ENCODE peak calls at places on chromosomes 3 and 15, in six cellular contexts. One of them, this sample, is unnamed.

GRCh38 chr15:80404719-80405553 is 754 bp downstream of the ARNT2 start:
- DNase-seq in suprapubic skin: no peak
- DNase-seq in left ventricle myocardium inferior: no peak
- DNase-seq in PC-3: no peak
- DNase-seq in GM12864: no peak
- DNase-seq in uterus: no peak
- DNase-seq in this sample: peak

GRCh38 chr15:91863621-91864255 is 10.2 kb downstream of the SLCO3A1 start:
- DNase-seq in suprapubic skin: no peak
- DNase-seq in left ventricle myocardium inferior: no peak
- DNase-seq in uterus: no peak
- DNase-seq in PC-3: no peak
- DNase-seq in GM12864: no peak
- DNase-seq in this sample: no peak

GRCh38 chr3:7651213-7651612 is 790.3 kb downstream of the GRM7 start:
- DNase-seq in left ventricle myocardium inferior: no peak
- DNase-seq in uterus: no peak
- DNase-seq in GM12864: no peak
- DNase-seq in PC-3: no peak
- DNase-seq in suprapubic skin: no peak
- DNase-seq in this sample: no peak

GRCh38 chr3:69082805-69083204 is 1.9 kb upstream of the ARL6IP5 start:
- DNase-seq in uterus: no peak
- DNase-seq in left ventricle myocardium inferior: no peak
- DNase-seq in PC-3: no peak
- DNase-seq in GM12864: peak
- DNase-seq in suprapubic skin: no peak
- DNase-seq in this sample: peak

GRCh38 chr3:159667261-159667660 is 321.4 kb upstream of the IL12A start:
- DNase-seq in uterus: no peak
- DNase-seq in left ventricle myocardium inferior: no peak
- DNase-seq in GM12864: no peak
- DNase-seq in suprapubic skin: no peak
- DNase-seq in PC-3: no peak
- DNase-seq in this sample: no peak

GRCh38 chr3:133361435-133361834 is 38.4 kb upstream of the BFSP2 start:
- DNase-seq in GM12864: no peak
- DNase-seq in PC-3: no peak
- DNase-seq in uterus: no peak
- DNase-seq in left ventricle myocardium inferior: no peak
- DNase-seq in suprapubic skin: no peak
- DNase-seq in this sample: no peak

GRCh38 chr3:122635789-122636188 is 44.9 kb upstream of the PARP14 start:
- DNase-seq in PC-3: peak
- DNase-seq in uterus: no peak
- DNase-seq in left ventricle myocardium inferior: no peak
- DNase-seq in GM12864: no peak
- DNase-seq in suprapubic skin: no peak
- DNase-seq in this sample: no peak

GRCh38 chr3:126124148-126124868 is 40.4 kb upstream of the SLC41A3 start:
- DNase-seq in GM12864: no peak
- DNase-seq in uterus: peak
- DNase-seq in left ventricle myocardium inferior: peak
- DNase-seq in PC-3: no peak
- DNase-seq in suprapubic skin: peak
- DNase-seq in this sample: no peak

GRCh38 chr3:139101396-139101795 is 56.7 kb upstream of the PRR23C start:
- DNase-seq in left ventricle myocardium inferior: no peak
- DNase-seq in suprapubic skin: peak
- DNase-seq in GM12864: no peak
- DNase-seq in uterus: no peak
- DNase-seq in PC-3: no peak
- DNase-seq in this sample: no peak

GRCh38 chr3:66889758-66890576 is 108.1 kb upstream of the KBTBD8 start:
- DNase-seq in GM12864: no peak
- DNase-seq in PC-3: no peak
- DNase-seq in left ventricle myocardium inferior: no peak
- DNase-seq in suprapubic skin: no peak
- DNase-seq in uterus: no peak
- DNase-seq in this sample: no peak

GRCh38 chr3:173913985-173914421 is 516.5 kb downstream of the NLGN1 start:
- DNase-seq in uterus: no peak
- DNase-seq in GM12864: no peak
- DNase-seq in left ventricle myocardium inferior: no peak
- DNase-seq in suprapubic skin: no peak
- DNase-seq in PC-3: no peak
- DNase-seq in this sample: no peak

GRCh38 chr15:47908950-47909670 is 191.8 kb downstream of the SEMA6D start:
- DNase-seq in uterus: no peak
- DNase-seq in PC-3: peak
- DNase-seq in GM12864: no peak
- DNase-seq in left ventricle myocardium inferior: no peak
- DNase-seq in suprapubic skin: no peak
- DNase-seq in this sample: no peak

GRCh38 chr3:42979044-42979962 is at the start of gene GASK1A:
- DNase-seq in GM12864: no peak
- DNase-seq in suprapubic skin: no peak
- DNase-seq in PC-3: peak
- DNase-seq in left ventricle myocardium inferior: peak
- DNase-seq in uterus: peak
- DNase-seq in this sample: peak

GRCh38 chr3:66574091-66574490 is 73.3 kb upstream of the LRIG1 start:
- DNase-seq in left ventricle myocardium inferior: no peak
- DNase-seq in uterus: no peak
- DNase-seq in GM12864: no peak
- DNase-seq in suprapubic skin: no peak
- DNase-seq in PC-3: no peak
- DNase-seq in this sample: no peak

GRCh38 chr3:41369838-41370237 is 170.5 kb downstream of the CTNNB1 start:
- DNase-seq in uterus: no peak
- DNase-seq in PC-3: peak
- DNase-seq in suprapubic skin: no peak
- DNase-seq in left ventricle myocardium inferior: no peak
- DNase-seq in GM12864: no peak
- DNase-seq in this sample: no peak

DNA sequence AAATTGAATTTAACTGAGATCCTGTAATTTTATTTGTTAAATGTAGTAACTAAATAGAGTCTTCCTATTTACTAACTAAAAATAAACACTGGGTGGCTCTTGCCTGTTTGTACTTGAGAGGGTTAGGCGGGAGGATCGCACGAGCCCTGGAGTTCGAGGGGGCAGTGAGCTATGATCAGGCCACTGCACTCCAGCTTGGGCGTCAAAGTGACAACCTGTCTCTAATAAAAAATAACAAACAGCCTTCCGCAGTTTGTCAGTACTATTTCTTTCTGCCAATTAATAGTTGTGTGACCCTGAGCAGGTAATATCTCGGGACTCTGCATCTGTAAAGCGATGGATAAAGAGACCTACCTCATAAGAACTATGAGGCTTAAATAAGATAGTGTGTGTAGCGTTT is 758 bp upstream of the PDE12 start:
- DNase-seq in GM12864: no peak
- DNase-seq in uterus: no peak
- DNase-seq in suprapubic skin: no peak
- DNase-seq in PC-3: no peak
- DNase-seq in left ventricle myocardium inferior: no peak
- DNase-seq in this sample: no peak
- TF ChIP-seq CTCF in GM12864: no peak
- TF ChIP-seq CTCF in uterus: no peak
- TF ChIP-seq CTCF in suprapubic skin: no peak
- TF ChIP-seq CTCF in PC-3: no peak
- TF ChIP-seq CTCF in left ventricle myocardium inferior: no peak
- TF ChIP-seq CTCF in this sample: no peak

GRCh38 chr3:196948442-196949365 is 6.4 kb upstream of the NCBP2 start:
- DNase-seq in suprapubic skin: no peak
- DNase-seq in uterus: no peak
- DNase-seq in PC-3: no peak
- DNase-seq in GM12864: no peak
- DNase-seq in left ventricle myocardium inferior: no peak
- DNase-seq in this sample: peak

GRCh38 chr3:196947860-196948441 is 5.6 kb upstream of the NCBP2 start:
- DNase-seq in GM12864: no peak
- DNase-seq in left ventricle myocardium inferior: no peak
- DNase-seq in uterus: no peak
- DNase-seq in suprapubic skin: no peak
- DNase-seq in PC-3: no peak
- DNase-seq in this sample: no peak

GRCh38 chr3:196949750-196950149 is 7.4 kb upstream of the NCBP2 start:
- DNase-seq in PC-3: no peak
- DNase-seq in GM12864: no peak
- DNase-seq in left ventricle myocardium inferior: no peak
- DNase-seq in uterus: no peak
- DNase-seq in suprapubic skin: no peak
- DNase-seq in this sample: no peak

GRCh38 chr3:196951371-196951770 is 9.0 kb upstream of the NCBP2 start:
- DNase-seq in uterus: no peak
- DNase-seq in suprapubic skin: no peak
- DNase-seq in PC-3: no peak
- DNase-seq in left ventricle myocardium inferior: no peak
- DNase-seq in GM12864: no peak
- DNase-seq in this sample: no peak

DNA sequence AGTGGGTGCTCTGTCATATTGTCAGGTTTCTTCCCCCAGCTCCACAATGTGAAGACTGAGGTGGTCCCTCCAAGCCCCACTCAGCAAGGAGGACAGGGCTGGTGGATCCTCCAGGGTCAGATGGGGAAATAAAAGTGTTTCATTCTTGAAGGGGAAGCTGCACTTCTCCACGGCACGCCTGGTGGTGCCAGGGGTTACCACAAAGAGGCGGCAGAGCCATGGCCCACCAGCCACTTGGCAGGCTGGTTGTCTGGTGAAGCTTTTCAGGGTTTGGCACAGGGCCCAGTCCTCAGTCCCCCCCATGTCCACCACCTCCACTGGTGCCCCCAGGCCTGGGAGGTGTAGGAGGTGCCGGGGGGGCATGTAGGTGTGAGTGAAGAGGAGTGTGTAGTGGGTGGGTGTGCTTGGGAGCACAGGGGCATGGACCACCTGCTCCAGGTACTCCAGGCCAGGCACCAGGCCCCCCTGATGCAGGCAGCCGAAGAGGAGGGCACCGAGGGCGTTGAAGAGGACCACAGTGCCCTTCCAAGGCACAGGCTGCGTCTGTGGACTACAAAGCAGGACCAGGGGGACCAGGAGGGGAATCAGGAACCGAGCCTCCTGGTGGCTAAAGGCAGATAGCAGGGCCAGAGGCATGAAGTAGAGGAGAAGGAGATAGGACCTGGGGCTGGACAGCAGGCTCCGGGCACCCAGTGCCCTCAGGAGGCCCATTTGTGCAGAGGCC is 5.0 kb upstream of the NCBP2 start:
- DNase-seq in left ventricle myocardium inferior: no peak
- DNase-seq in GM12864: no peak
- DNase-seq in PC-3: no peak
- DNase-seq in uterus: no peak
- DNase-seq in suprapubic skin: no peak
- DNase-seq in this sample: no peak
- TF ChIP-seq CTCF in left ventricle myocardium inferior: no peak
- TF ChIP-seq CTCF in GM12864: peak
- TF ChIP-seq CTCF in PC-3: peak
- TF ChIP-seq CTCF in uterus: no peak
- TF ChIP-seq CTCF in suprapubic skin: no peak
- TF ChIP-seq CTCF in this sample: no peak

DNA sequence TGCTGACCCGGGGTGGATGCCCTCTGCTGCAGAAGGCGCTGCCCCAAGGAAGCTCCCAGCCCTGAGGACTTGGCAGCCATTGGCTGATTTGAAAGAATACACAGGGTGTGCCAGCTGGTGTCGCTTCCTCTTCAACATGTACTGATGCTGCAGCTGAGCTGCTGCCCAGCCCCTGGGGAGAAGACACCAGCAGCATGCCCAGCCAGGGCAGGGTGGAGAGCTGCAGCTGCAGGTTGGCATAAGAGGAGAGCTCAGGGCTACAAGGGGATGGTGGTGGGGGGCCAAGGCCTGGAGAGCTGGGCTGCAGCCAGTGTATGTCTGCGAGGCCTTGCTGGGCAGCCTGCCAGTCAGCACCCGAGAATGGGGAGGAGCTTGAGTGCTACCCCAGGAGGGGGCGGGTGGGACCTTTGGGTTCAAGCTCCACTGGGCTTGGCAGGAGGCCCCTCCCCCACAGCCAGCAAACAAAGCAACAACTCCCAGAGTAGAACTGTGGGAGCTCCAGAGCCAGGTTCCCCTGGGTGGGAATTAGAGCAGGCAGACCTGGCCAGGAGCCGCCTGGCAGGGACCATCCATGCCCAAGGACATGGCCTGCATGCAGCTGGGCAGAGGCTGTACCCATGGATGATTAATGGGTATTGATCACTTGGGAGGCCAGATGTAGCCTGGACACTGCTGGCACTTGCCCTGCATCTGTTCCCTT is 9.2 kb upstream of the SEMA4B start:
- DNase-seq in left ventricle myocardium inferior: peak
- DNase-seq in uterus: peak
- DNase-seq in GM12864: peak
- DNase-seq in suprapubic skin: peak
- DNase-seq in PC-3: no peak
- DNase-seq in this sample: peak
- TF ChIP-seq CTCF in left ventricle myocardium inferior: no peak
- TF ChIP-seq CTCF in uterus: no peak
- TF ChIP-seq CTCF in GM12864: no peak
- TF ChIP-seq CTCF in suprapubic skin: no peak
- TF ChIP-seq CTCF in PC-3: no peak
- TF ChIP-seq CTCF in this sample: no peak

GRCh38 chr15:67833504-67834248 is 6.2 kb downstream of the RNU6-1 start:
- DNase-seq in suprapubic skin: peak
- DNase-seq in left ventricle myocardium inferior: no peak
- DNase-seq in PC-3: peak
- DNase-seq in GM12864: no peak
- DNase-seq in uterus: no peak
- DNase-seq in this sample: peak

GRCh38 chr15:67832965-67833503 is 6.8 kb downstream of the RNU6-1 start:
- DNase-seq in suprapubic skin: no peak
- DNase-seq in left ventricle myocardium inferior: no peak
- DNase-seq in PC-3: no peak
- DNase-seq in uterus: no peak
- DNase-seq in GM12864: no peak
- DNase-seq in this sample: no peak

GRCh38 chr15:67831363-67831762 is 6.1 kb downstream of the SKOR1 start:
- DNase-seq in PC-3: no peak
- DNase-seq in GM12864: no peak
- DNase-seq in uterus: no peak
- DNase-seq in left ventricle myocardium inferior: no peak
- DNase-seq in suprapubic skin: no peak
- DNase-seq in this sample: no peak

GRCh38 chr15:67834249-67834592 is 5.6 kb downstream of the RNU6-1 start:
- DNase-seq in GM12864: no peak
- DNase-seq in PC-3: peak
- DNase-seq in left ventricle myocardium inferior: no peak
- DNase-seq in uterus: no peak
- DNase-seq in suprapubic skin: no peak
- DNase-seq in this sample: no peak

DNA sequence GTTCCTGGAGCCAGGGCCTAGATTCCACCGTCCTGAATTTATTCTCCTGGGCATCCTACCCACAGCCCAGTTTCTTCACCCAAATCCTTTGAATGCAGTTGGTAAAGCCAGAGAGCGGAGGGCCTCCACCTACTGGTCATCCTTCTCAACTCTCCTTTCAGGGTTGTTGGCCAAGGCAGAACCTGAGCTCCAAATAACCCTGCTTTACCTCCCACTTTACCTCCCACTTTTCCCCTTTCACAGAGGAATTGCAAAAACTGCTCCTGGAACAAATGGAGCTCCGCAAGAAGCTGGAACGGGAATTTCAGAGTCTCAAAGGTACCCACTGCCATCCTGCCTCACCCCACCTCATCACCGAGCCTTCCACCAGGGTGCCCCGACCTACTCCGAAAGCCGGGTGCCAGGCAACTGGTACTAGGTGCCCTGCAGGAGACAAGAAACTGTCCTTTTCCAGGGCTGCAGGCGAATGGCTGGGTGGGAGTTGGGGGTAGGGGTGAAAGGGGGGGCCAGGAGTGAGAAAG is 6.8 kb downstream of the SKOR1 start:
- DNase-seq in suprapubic skin: no peak
- DNase-seq in uterus: no peak
- DNase-seq in left ventricle myocardium inferior: no peak
- DNase-seq in GM12864: no peak
- DNase-seq in PC-3: peak
- DNase-seq in this sample: peak
- TF ChIP-seq CTCF in suprapubic skin: no peak
- TF ChIP-seq CTCF in uterus: no peak
- TF ChIP-seq CTCF in left ventricle myocardium inferior: peak
- TF ChIP-seq CTCF in GM12864: peak
- TF ChIP-seq CTCF in PC-3: peak
- TF ChIP-seq CTCF in this sample: peak

This sample was measured in GM13976.